ENCODE peak calls at places on chromosomes 4 and X, in five cellular contexts. One of them, this sample, is unnamed.

GRCh38 chr4:118865091-118865708 is 23.5 kb upstream of the SYNPO2 start:
- DNase-seq in NCI-H526: peak
- DNase-seq in stimulated activated CD4-positive, alpha-beta T cell treated with anti-CD3 and anti-CD28 coated beads, Interleukin-12 subunit alpha, Interleukin-12 subunit beta, amount 100 ng/mL, for 48 hours: no peak
- DNase-seq in COR-L47: peak
- DNase-seq in head of caudate nucleus: no peak
- DNase-seq in this sample: no peak

GRCh38 chrX:108134724-108135123 is 43.1 kb downstream of the ATG4A start:
- DNase-seq in COR-L47: no peak
- DNase-seq in NCI-H526: no peak
- DNase-seq in stimulated activated CD4-positive, alpha-beta T cell treated with anti-CD3 and anti-CD28 coated beads, Interleukin-12 subunit alpha, Interleukin-12 subunit beta, amount 100 ng/mL, for 48 hours: no peak
- DNase-seq in head of caudate nucleus: no peak
- DNase-seq in this sample: no peak

GRCh38 chrX:48834383-48834709 is 1.1 kb downstream of the PCSK1N start:
- DNase-seq in head of caudate nucleus: no peak
- DNase-seq in stimulated activated CD4-positive, alpha-beta T cell treated with anti-CD3 and anti-CD28 coated beads, Interleukin-12 subunit alpha, Interleukin-12 subunit beta, amount 100 ng/mL, for 48 hours: no peak
- DNase-seq in NCI-H526: peak
- DNase-seq in COR-L47: no peak
- DNase-seq in this sample: no peak

GRCh38 chr4:21593268-21594002 is 355.1 kb downstream of the KCNIP4 start:
- DNase-seq in COR-L47: peak
- DNase-seq in NCI-H526: peak
- DNase-seq in stimulated activated CD4-positive, alpha-beta T cell treated with anti-CD3 and anti-CD28 coated beads, Interleukin-12 subunit alpha, Interleukin-12 subunit beta, amount 100 ng/mL, for 48 hours: no peak
- DNase-seq in head of caudate nucleus: no peak
- DNase-seq in this sample: no peak

GRCh38 chr4:37446016-37446415 is 201.5 kb downstream of the NWD2 start:
- DNase-seq in head of caudate nucleus: no peak
- DNase-seq in NCI-H526: no peak
- DNase-seq in stimulated activated CD4-positive, alpha-beta T cell treated with anti-CD3 and anti-CD28 coated beads, Interleukin-12 subunit alpha, Interleukin-12 subunit beta, amount 100 ng/mL, for 48 hours: no peak
- DNase-seq in COR-L47: no peak
- DNase-seq in this sample: no peak

GRCh38 chr4:10173754-10174749 is 57.5 kb upstream of the WDR1 start:
- DNase-seq in NCI-H526: peak
- DNase-seq in head of caudate nucleus: no peak
- DNase-seq in stimulated activated CD4-positive, alpha-beta T cell treated with anti-CD3 and anti-CD28 coated beads, Interleukin-12 subunit alpha, Interleukin-12 subunit beta, amount 100 ng/mL, for 48 hours: no peak
- DNase-seq in COR-L47: no peak
- DNase-seq in this sample: no peak

GRCh38 chr4:135604531-135604930 is 1402.9 kb upstream of the PABPC4L start:
- DNase-seq in stimulated activated CD4-positive, alpha-beta T cell treated with anti-CD3 and anti-CD28 coated beads, Interleukin-12 subunit alpha, Interleukin-12 subunit beta, amount 100 ng/mL, for 48 hours: no peak
- DNase-seq in NCI-H526: no peak
- DNase-seq in head of caudate nucleus: no peak
- DNase-seq in COR-L47: no peak
- DNase-seq in this sample: no peak

GRCh38 chr4:116358633-116359222 is 726.6 kb downstream of the TRAM1L1 start:
- DNase-seq in stimulated activated CD4-positive, alpha-beta T cell treated with anti-CD3 and anti-CD28 coated beads, Interleukin-12 subunit alpha, Interleukin-12 subunit beta, amount 100 ng/mL, for 48 hours: peak
- DNase-seq in head of caudate nucleus: no peak
- DNase-seq in COR-L47: no peak
- DNase-seq in NCI-H526: peak
- DNase-seq in this sample: peak

GRCh38 chr4:144948009-144948408 is 150.0 kb downstream of the ANAPC10 start:
- DNase-seq in NCI-H526: no peak
- DNase-seq in stimulated activated CD4-positive, alpha-beta T cell treated with anti-CD3 and anti-CD28 coated beads, Interleukin-12 subunit alpha, Interleukin-12 subunit beta, amount 100 ng/mL, for 48 hours: no peak
- DNase-seq in COR-L47: no peak
- DNase-seq in head of caudate nucleus: no peak
- DNase-seq in this sample: no peak

GRCh38 chr4:7777017-7777710 is 162.5 kb downstream of the AFAP1 start:
- DNase-seq in stimulated activated CD4-positive, alpha-beta T cell treated with anti-CD3 and anti-CD28 coated beads, Interleukin-12 subunit alpha, Interleukin-12 subunit beta, amount 100 ng/mL, for 48 hours: no peak
- DNase-seq in head of caudate nucleus: no peak
- DNase-seq in NCI-H526: no peak
- DNase-seq in COR-L47: no peak
- DNase-seq in this sample: no peak

GRCh38 chrX:20452487-20452886 is 185.8 kb upstream of the RPS6KA3 start:
- DNase-seq in COR-L47: no peak
- DNase-seq in head of caudate nucleus: no peak
- DNase-seq in stimulated activated CD4-positive, alpha-beta T cell treated with anti-CD3 and anti-CD28 coated beads, Interleukin-12 subunit alpha, Interleukin-12 subunit beta, amount 100 ng/mL, for 48 hours: no peak
- DNase-seq in NCI-H526: no peak
- DNase-seq in this sample: no peak

GRCh38 chr4:2254665-2255500 is 7.0 kb downstream of the MXD4 start:
- DNase-seq in head of caudate nucleus: no peak
- DNase-seq in stimulated activated CD4-positive, alpha-beta T cell treated with anti-CD3 and anti-CD28 coated beads, Interleukin-12 subunit alpha, Interleukin-12 subunit beta, amount 100 ng/mL, for 48 hours: no peak
- DNase-seq in COR-L47: no peak
- DNase-seq in NCI-H526: no peak
- DNase-seq in this sample: peak

GRCh38 chr4:30721353-30722091 is 1.4 kb downstream of the PCDH7 start:
- DNase-seq in COR-L47: peak
- DNase-seq in head of caudate nucleus: peak
- DNase-seq in stimulated activated CD4-positive, alpha-beta T cell treated with anti-CD3 and anti-CD28 coated beads, Interleukin-12 subunit alpha, Interleukin-12 subunit beta, amount 100 ng/mL, for 48 hours: no peak
- DNase-seq in NCI-H526: peak
- DNase-seq in this sample: no peak

GRCh38 chrX:153939573-153939972 is 4.7 kb upstream of the NAA10 start:
- DNase-seq in stimulated activated CD4-positive, alpha-beta T cell treated with anti-CD3 and anti-CD28 coated beads, Interleukin-12 subunit alpha, Interleukin-12 subunit beta, amount 100 ng/mL, for 48 hours: no peak
- DNase-seq in NCI-H526: no peak
- DNase-seq in COR-L47: peak
- DNase-seq in head of caudate nucleus: no peak
- DNase-seq in this sample: no peak

GRCh38 chrX:119853449-119853848 is 686 bp upstream of the UPF3B start:
- DNase-seq in COR-L47: no peak
- DNase-seq in NCI-H526: peak
- DNase-seq in stimulated activated CD4-positive, alpha-beta T cell treated with anti-CD3 and anti-CD28 coated beads, Interleukin-12 subunit alpha, Interleukin-12 subunit beta, amount 100 ng/mL, for 48 hours: no peak
- DNase-seq in head of caudate nucleus: peak
- DNase-seq in this sample: no peak

GRCh38 chrX:26722666-26723428 is 506.9 kb downstream of the MAGEB5 start:
- DNase-seq in stimulated activated CD4-positive, alpha-beta T cell treated with anti-CD3 and anti-CD28 coated beads, Interleukin-12 subunit alpha, Interleukin-12 subunit beta, amount 100 ng/mL, for 48 hours: no peak
- DNase-seq in head of caudate nucleus: no peak
- DNase-seq in COR-L47: no peak
- DNase-seq in NCI-H526: no peak
- DNase-seq in this sample: no peak

GRCh38 chrX:2924151-2924550 is 5.0 kb downstream of the ARSD start:
- DNase-seq in head of caudate nucleus: no peak
- DNase-seq in stimulated activated CD4-positive, alpha-beta T cell treated with anti-CD3 and anti-CD28 coated beads, Interleukin-12 subunit alpha, Interleukin-12 subunit beta, amount 100 ng/mL, for 48 hours: no peak
- DNase-seq in NCI-H526: no peak
- DNase-seq in COR-L47: no peak
- DNase-seq in this sample: no peak

GRCh38 chr4:185441479-185441878 is 15.7 kb upstream of the UFSP2 start:
- DNase-seq in head of caudate nucleus: no peak
- DNase-seq in stimulated activated CD4-positive, alpha-beta T cell treated with anti-CD3 and anti-CD28 coated beads, Interleukin-12 subunit alpha, Interleukin-12 subunit beta, amount 100 ng/mL, for 48 hours: no peak
- DNase-seq in NCI-H526: no peak
- DNase-seq in COR-L47: no peak
- DNase-seq in this sample: no peak

GRCh38 chrX:148271263-148271662 is 229.2 kb upstream of the AFF2 start:
- DNase-seq in stimulated activated CD4-positive, alpha-beta T cell treated with anti-CD3 and anti-CD28 coated beads, Interleukin-12 subunit alpha, Interleukin-12 subunit beta, amount 100 ng/mL, for 48 hours: no peak
- DNase-seq in COR-L47: no peak
- DNase-seq in NCI-H526: no peak
- DNase-seq in head of caudate nucleus: no peak
- DNase-seq in this sample: no peak

GRCh38 chr4:74504212-74504611 is 59.3 kb downstream of the AREG start:
- DNase-seq in NCI-H526: no peak
- DNase-seq in COR-L47: peak
- DNase-seq in head of caudate nucleus: no peak
- DNase-seq in stimulated activated CD4-positive, alpha-beta T cell treated with anti-CD3 and anti-CD28 coated beads, Interleukin-12 subunit alpha, Interleukin-12 subunit beta, amount 100 ng/mL, for 48 hours: no peak
- DNase-seq in this sample: no peak